ENCODE peak calls at places on chromosomes 12 and 14, in seven cellular contexts. Q is GM10248; Y is cardiac muscle cell; O is fibroblast of pulmonary artery; N is prostate gland; B is CD8-positive, alpha-beta T cell; S is A549. E is an unnamed sample.

GRCh38 chr14:59320771-59321170 is 132.3 kb downstream of the DAAM1 start:
- DNase-seq in Q (no peak), Y (peak; percentile 52), O (peak; percentile 61), N (no peak), B (no peak), S (no peak), E (no peak)

GRCh38 chr12:63967358-63967757 is 122.9 kb downstream of the SRGAP1 start:
- DNase-seq in Q (no peak), Y (peak; percentile 65), O (peak; percentile 62), N (no peak), B (no peak), S (no peak), E (no peak)

GRCh38 chr12:96399081-96399918 is 939 bp downstream of the CDK17 start:
- DNase-seq in Q (peak; percentile 82), Y (peak; percentile 72), O (peak; percentile 85), N (peak; percentile 72), B (peak; percentile 58), S (peak; percentile 62), E (peak; percentile 56)

GRCh38 chr14:61398221-61398620 is 76.8 kb downstream of the PRKCH start:
- DNase-seq in Q (no peak), Y (no peak), O (no peak), N (no peak), B (no peak), S (no peak), E (no peak)

GRCh38 chr12:93970892-93971688 is 177.3 kb upstream of the PLXNC1 start:
- DNase-seq in Q (no peak), Y (no peak), O (no peak), N (no peak), B (no peak), S (peak; percentile 29), E (no peak)

GRCh38 chr14:67241416-67242362 is at the start of gene PALS1:
- DNase-seq in Q (peak; percentile 32), Y (peak; percentile 76), O (peak; percentile 85), N (no peak), B (no peak), S (peak; percentile 77), E (peak; percentile 74)

GRCh38 chr12:27094726-27095125 is 12.3 kb upstream of the C12orf71 start:
- DNase-seq in Q (peak; percentile 42), Y (no peak), O (no peak), N (no peak), B (no peak), S (no peak), E (no peak)

GRCh38 chr14:71933026-71933587 is 878 bp downstream of the RGS6 start:
- DNase-seq in Q (no peak), Y (peak; percentile 1), O (no peak), N (no peak), B (no peak), S (no peak), E (no peak)

GRCh38 chr14:51008416-51008815 is 64.1 kb upstream of the PYGL start:
- DNase-seq in Q (no peak), Y (no peak), O (no peak), N (no peak), B (no peak), S (no peak), E (no peak)

GRCh38 chr14:34064349-34064748 is 113.5 kb upstream of the EGLN3 start:
- DNase-seq in Q (no peak), Y (peak; percentile 79), O (peak; percentile 69), N (peak; percentile 17), B (no peak), S (no peak), E (no peak)

GRCh38 chr14:104600141-104600643 is 4.4 kb downstream of the TMEM179 start:
- DNase-seq in Q (no peak), Y (no peak), O (no peak), N (no peak), B (no peak), S (peak; percentile 55), E (no peak)

GRCh38 chr14:100692256-100692655 is 34.4 kb upstream of the DLK1 start:
- DNase-seq in Q (no peak), Y (no peak), O (no peak), N (no peak), B (no peak), S (no peak), E (no peak)

DNA sequence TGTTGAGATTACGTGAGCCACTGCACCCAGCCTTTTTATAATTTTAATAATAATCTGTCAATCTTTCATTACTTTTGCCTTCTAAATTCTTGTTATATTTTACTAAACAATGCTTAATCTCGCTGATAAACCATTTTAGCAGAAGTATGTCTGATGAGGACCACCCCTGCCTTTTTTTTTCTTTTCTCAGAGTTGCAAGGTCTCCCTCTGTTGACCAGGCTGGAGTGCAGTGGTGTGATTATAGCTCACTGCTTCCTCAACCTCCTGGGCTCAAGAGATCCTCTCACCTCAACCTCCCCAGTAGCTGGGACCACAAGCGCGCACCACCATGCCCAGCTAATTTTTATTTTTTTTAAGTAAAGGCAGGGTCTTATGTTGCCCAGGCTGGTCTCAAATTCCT is 118.6 kb upstream of the DNM1L start:
- DNase-seq in Q (no peak), Y (no peak), O (no peak), N (no peak), B (no peak), S (no peak), E (no peak)
- TF ChIP-seq CTCF in Q (no peak), Y (no peak), O (no peak), N (no peak), B (no peak), S (no peak), E (no peak)

DNA sequence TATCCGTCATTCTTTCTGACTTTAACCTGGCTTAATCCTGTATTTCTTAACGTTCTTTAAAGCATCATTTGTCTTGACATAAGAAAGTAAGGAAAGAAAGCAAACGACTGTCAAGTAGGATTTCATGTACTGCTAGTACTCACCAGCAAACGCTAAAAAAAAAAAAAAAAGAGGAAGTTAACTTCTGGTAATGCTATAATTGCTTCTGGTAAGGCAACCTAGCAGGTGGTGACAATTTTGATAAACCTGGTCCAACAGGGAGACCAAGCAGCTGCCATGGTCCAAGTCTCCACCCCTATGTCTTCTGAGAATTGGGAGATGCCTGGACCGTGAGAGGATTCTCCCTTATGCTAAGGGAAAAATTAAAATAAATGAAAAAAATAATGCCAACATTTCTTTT is 306.6 kb downstream of the DAD1 start:
- DNase-seq in Q (peak; percentile 24), Y (no peak), O (no peak), N (no peak), B (no peak), S (no peak), E (no peak)
- TF ChIP-seq CTCF in Q (no peak), Y (no peak), O (no peak), N (no peak), B (no peak), S (no peak), E (no peak)

GRCh38 chr14:102539544-102540309 is 30.2 kb upstream of the ANKRD9 start:
- DNase-seq in Q (no peak), Y (peak; percentile 98), O (peak; percentile 96), N (no peak), B (no peak), S (no peak), E (no peak)

GRCh38 chr14:102541771-102542170 is 32.2 kb upstream of the ANKRD9 start:
- DNase-seq in Q (no peak), Y (no peak), O (no peak), N (no peak), B (no peak), S (no peak), E (no peak)

GRCh38 chr14:102537981-102538597 is 28.5 kb upstream of the ANKRD9 start:
- DNase-seq in Q (no peak), Y (no peak), O (no peak), N (no peak), B (no peak), S (no peak), E (no peak)

GRCh38 chr14:102540310-102541028 is 30.9 kb upstream of the ANKRD9 start:
- DNase-seq in Q (no peak), Y (peak; percentile 91), O (peak; percentile 86), N (no peak), B (no peak), S (no peak), E (no peak)

DNA sequence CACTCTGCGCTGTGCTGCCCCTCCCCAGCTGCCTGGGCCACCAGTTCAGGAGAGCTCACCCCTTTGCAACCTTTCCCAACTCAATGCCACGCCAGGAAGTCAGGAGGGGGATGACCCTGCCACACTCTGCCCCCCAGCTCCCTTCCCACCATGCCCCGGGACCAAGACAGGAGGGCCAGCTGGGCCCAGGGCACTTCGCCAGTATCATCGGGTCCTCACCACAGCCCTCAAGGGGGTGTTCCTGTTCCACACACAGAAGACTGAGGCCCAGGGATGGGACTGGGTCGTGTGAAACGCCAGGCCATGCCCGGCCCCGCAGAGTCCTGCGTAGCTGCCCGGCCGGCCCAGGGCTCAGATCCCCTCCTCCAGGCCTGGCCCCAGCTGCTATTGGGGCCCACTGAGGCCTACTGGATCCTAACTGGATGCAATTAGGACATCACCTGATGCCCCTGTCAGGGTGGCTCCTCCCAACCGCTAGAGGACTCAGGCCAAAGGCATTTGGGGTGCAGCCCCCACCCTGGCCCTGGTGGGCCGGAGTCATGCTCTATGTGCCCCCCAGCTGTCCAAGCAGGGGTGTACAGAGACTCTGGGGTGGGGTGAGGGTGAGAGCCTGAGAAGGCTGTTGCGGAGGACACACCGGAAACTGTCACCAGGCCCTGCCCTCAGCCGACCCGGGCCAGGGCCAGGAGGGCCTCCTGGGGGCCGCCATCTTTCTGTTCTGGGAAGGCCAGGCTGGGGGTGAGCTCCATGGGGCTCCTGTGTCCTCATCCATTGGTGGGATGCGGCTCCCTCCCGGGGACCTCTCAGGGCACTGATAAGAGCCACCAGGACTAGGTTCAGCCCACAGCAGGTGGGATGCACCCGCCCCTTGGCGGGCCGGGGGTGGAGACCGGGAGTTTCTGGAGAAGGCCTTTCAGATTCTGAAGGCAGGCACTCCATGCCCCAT is 29.3 kb upstream of the ANKRD9 start:
- DNase-seq in Q (no peak), Y (no peak), O (no peak), N (no peak), B (no peak), S (no peak), E (no peak)
- TF ChIP-seq CTCF in Q (no peak), Y (no peak), O (no peak), N (no peak), B (no peak), S (no peak), E (no peak)

DNA sequence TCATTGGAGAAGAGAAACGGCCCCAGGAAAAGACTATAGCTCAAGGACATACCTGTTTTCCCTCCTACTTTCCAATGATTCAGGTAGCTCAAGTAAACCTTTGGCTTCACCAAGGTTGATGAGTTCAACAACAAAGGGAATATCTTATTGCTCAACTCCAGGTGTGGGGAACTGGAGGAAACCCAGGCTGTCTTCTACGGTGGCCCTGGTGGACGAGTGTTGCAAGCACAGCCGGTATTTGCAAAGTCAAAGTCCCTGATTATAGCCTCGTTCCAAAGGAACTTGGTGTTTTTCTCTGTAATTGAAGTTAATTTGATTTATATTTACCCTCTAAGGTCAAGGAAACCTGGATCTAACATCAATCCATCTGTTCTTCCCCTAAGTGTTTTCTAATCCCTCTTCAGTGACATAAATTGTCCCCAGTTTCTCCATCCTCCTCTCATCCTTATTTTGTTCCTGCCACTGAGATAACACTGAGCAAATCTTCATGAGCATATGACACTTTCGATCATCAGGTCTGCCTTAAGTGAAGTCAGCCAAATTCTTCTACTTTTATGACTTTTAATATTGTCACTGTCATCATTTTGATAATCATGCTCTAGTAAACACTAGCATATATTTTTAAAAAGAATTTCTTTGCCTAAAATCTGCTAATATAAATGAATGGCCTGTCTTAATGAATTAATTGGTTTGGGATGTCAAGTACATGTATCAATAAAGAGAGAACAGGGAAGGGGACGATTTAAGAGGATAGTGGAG is 174.6 kb upstream of the TBX3 start:
- DNase-seq in Q (no peak), Y (no peak), O (no peak), N (no peak), B (no peak), S (peak; percentile 51), E (no peak)
- TF ChIP-seq CTCF in Q (no peak), Y (peak; percentile 28), O (peak; percentile 26), N (no peak), B (no peak), S (no peak), E (peak; percentile 54)